ENCODE peak calls at places on chromosome 9, in five cellular contexts. U, H, T, G and B are unnamed samples.

GRCh38 chr9:122579874-122580273 is 3.3 kb downstream of the OR1L8 start:
- DNase-seq in G (no peak), H (no peak), T (no peak), U (no peak), B (no peak)

GRCh38 chr9:69674112-69674511 is 1.9 kb upstream of the APBA1 start:
- DNase-seq in H (no peak), G (no peak), T (no peak), U (no peak), B (no peak)

GRCh38 chr9:2655411-2655901 is 33.9 kb downstream of the VLDLR start:
- DNase-seq in H (peak; percentile 14), G (peak; percentile 30), U (no peak), T (no peak), B (peak; percentile 81)

GRCh38 chr9:130064621-130065020 is 10.9 kb downstream of the GPR107 start:
- DNase-seq in T (no peak), G (no peak), H (no peak), U (no peak), B (peak; percentile 11)

GRCh38 chr9:69130456-69131441 is 43.3 kb upstream of the TJP2 start:
- DNase-seq in G (no peak), T (no peak), U (peak; percentile 63), H (no peak), B (peak; percentile 73)

GRCh38 chr9:98287383-98287782 is 31.9 kb upstream of the TBC1D2 start:
- DNase-seq in H (no peak), U (no peak), G (no peak), T (no peak), B (no peak)

GRCh38 chr9:71524996-71525580 is 243.2 kb downstream of the CEMIP2 start:
- DNase-seq in H (no peak), G (no peak), T (no peak), U (no peak), B (no peak)

GRCh38 chr9:101409079-101409477 is 10.4 kb downstream of the ZNF189 start:
- DNase-seq in H (no peak), T (no peak), G (no peak), U (no peak), B (no peak)

GRCh38 chr9:112439171-112439570 is 47.5 kb upstream of the KIAA1958 start:
- DNase-seq in U (no peak), H (no peak), T (no peak), G (no peak), B (no peak)

GRCh38 chr9:136578915-136579637 is 33.2 kb upstream of the NOTCH1 start:
- DNase-seq in H (no peak), U (no peak), T (peak; percentile 67), G (peak; percentile 52), B (no peak)